ENCODE peak calls at places on chromosomes 1 and 21, in five cellular contexts. N is mucosa of descending colon, B is GM12891, E is AG20443, V is PC-9. C is an unnamed sample.

GRCh38 chr1:80417651-80418050 is 1383.1 kb upstream of the ADGRL2 start:
- DNase-seq in N (no peak), B (no peak), E (peak), V (no peak), C (no peak)

GRCh38 chr1:27872802-27873665 is 690 bp downstream of the THEMIS2 start:
- DNase-seq in N (peak), B (no peak), E (peak), V (no peak), C (no peak)

GRCh38 chr1:117612517-117613248 is 6.8 kb downstream of the TENT5C start:
- DNase-seq in N (no peak), B (no peak), E (peak), V (peak), C (no peak)

GRCh38 chr1:209850342-209850979 is 22.7 kb downstream of the UTP25 start:
- DNase-seq in N (no peak), B (no peak), E (peak), V (no peak), C (peak)

GRCh38 chr1:175504875-175505555 is 238.4 kb downstream of the TNR start:
- DNase-seq in N (no peak), B (no peak), E (no peak), V (no peak), C (no peak)

GRCh38 chr1:12518956-12519707 is 98.9 kb downstream of the DHRS3 start:
- DNase-seq in N (peak), B (no peak), E (peak), V (no peak), C (no peak)

GRCh38 chr1:40224040-40224439 is 23.7 kb upstream of the TMCO2 start:
- DNase-seq in N (no peak), B (no peak), E (no peak), V (no peak), C (no peak)

GRCh38 chr1:44543064-44543815 is 131.0 kb downstream of the TMEM53 start:
- DNase-seq in N (no peak), B (no peak), E (no peak), V (no peak), C (no peak)

GRCh38 chr1:110511436-110511835 is 7.5 kb downstream of the KCNA10 start:
- DNase-seq in N (no peak), B (no peak), E (no peak), V (no peak), C (no peak)

GRCh38 chr1:204225841-204226745 is 12.3 kb upstream of the GOLT1A start:
- DNase-seq in N (no peak), B (no peak), E (no peak), V (peak), C (no peak)

GRCh38 chr21:44618909-44619308 is 7.0 kb downstream of the KRTAP10-8 start:
- DNase-seq in N (no peak), B (no peak), E (no peak), V (no peak), C (no peak)

GRCh38 chr1:70504176-70504820 is 93.2 kb downstream of the CTH start:
- DNase-seq in N (no peak), B (peak), E (peak), V (no peak), C (no peak)

GRCh38 chr1:223260712-223261111 is 103.3 kb downstream of the SUSD4 start:
- DNase-seq in N (no peak), B (no peak), E (no peak), V (no peak), C (no peak)

GRCh38 chr21:30580132-30580531 is 10.1 kb downstream of the KRTAP22-2 start:
- DNase-seq in N (no peak), B (no peak), E (no peak), V (no peak), C (no peak)

GRCh38 chr1:47651311-47652089 is 213.7 kb downstream of the FOXD2 start:
- DNase-seq in N (no peak), B (no peak), E (no peak), V (no peak), C (peak)

GRCh38 chr1:227788279-227789041 is 27.0 kb upstream of the PRSS38 start:
- DNase-seq in N (peak), B (peak), E (no peak), V (peak), C (peak)

GRCh38 chr1:63883494-63884235 is 109.8 kb downstream of the ROR1 start:
- DNase-seq in N (no peak), B (no peak), E (no peak), V (peak), C (no peak)

GRCh38 chr1:4767308-4767707 is 112.9 kb downstream of the AJAP1 start:
- DNase-seq in N (no peak), B (no peak), E (no peak), V (no peak), C (no peak)

GRCh38 chr1:220300442-220301121 is 28.3 kb upstream of the RAB3GAP2 start:
- DNase-seq in N (no peak), B (no peak), E (peak), V (peak), C (peak)

GRCh38 chr1:56385314-56385713 is 194.0 kb downstream of the PLPP3 start:
- DNase-seq in N (no peak), B (no peak), E (no peak), V (peak), C (no peak)

GRCh38 chr1:68615303-68615702 is 118.4 kb upstream of the DEPDC1 start:
- DNase-seq in N (no peak), B (no peak), E (no peak), V (no peak), C (no peak)

GRCh38 chr1:168945870-168946269 is 160.6 kb upstream of the ATP1B1 start:
- DNase-seq in N (no peak), B (no peak), E (no peak), V (no peak), C (no peak)

GRCh38 chr21:34617753-34618339 is 2.9 kb upstream of the RCAN1 start:
- DNase-seq in N (no peak), B (no peak), E (no peak), V (no peak), C (no peak)

GRCh38 chr21:46004168-46004861 is 22.7 kb downstream of the COL6A1 start:
- DNase-seq in N (no peak), B (no peak), E (no peak), V (no peak), C (no peak)

GRCh38 chr1:38829368-38829767 is 30.2 kb downstream of the RRAGC start:
- DNase-seq in N (no peak), B (no peak), E (no peak), V (no peak), C (no peak)

GRCh38 chr1:72284398-72285073 is 2.2 kb upstream of the NEGR1 start:
- DNase-seq in N (peak), B (no peak), E (peak), V (peak), C (peak)

GRCh38 chr1:8121261-8122159 is 95.4 kb upstream of the ERRFI1 start:
- DNase-seq in N (no peak), B (no peak), E (no peak), V (peak), C (no peak)

GRCh38 chr1:112761714-112762480 is 46.8 kb upstream of the PPM1J start:
- DNase-seq in N (no peak), B (no peak), E (no peak), V (no peak), C (no peak)

GRCh38 chr1:45007311-45007710 is 3.8 kb downstream of the HECTD3 start:
- DNase-seq in N (no peak), B (no peak), E (no peak), V (no peak), C (no peak)

GRCh38 chr1:116504308-116505156 is 66.3 kb downstream of the CD58 start:
- DNase-seq in N (peak), B (peak), E (peak), V (peak), C (no peak)

GRCh38 chr21:35861656-35862055 is 198.7 kb downstream of the SETD4 start:
- DNase-seq in N (no peak), B (no peak), E (no peak), V (no peak), C (no peak)

GRCh38 chr1:91729621-91730348 is 156.2 kb downstream of the TGFBR3 start:
- DNase-seq in N (no peak), B (no peak), E (no peak), V (no peak), C (no peak)

GRCh38 chr1:15738416-15739113 is 2.5 kb downstream of the SLC25A34 start:
- DNase-seq in N (no peak), B (no peak), E (no peak), V (no peak), C (no peak)

GRCh38 chr1:186054932-186055331 is 320.1 kb downstream of the TPR start:
- DNase-seq in N (no peak), B (no peak), E (no peak), V (no peak), C (no peak)

GRCh38 chr1:33323663-33324477 is 3.0 kb upstream of the A3GALT2 start:
- DNase-seq in N (no peak), B (no peak), E (no peak), V (no peak), C (no peak)

GRCh38 chr21:45552696-45553391 is 10.6 kb upstream of the SLC19A1 start:
- DNase-seq in N (peak), B (no peak), E (no peak), V (no peak), C (no peak)

C was measured in NCI-H510A.